ENCODE peak calls at places on chromosomes 6 and 20, in eight cellular contexts. One of them, this sample, is unnamed.

GRCh38 chr6:25449774-25450173 is 170.6 kb downstream of the CARMIL1 start:
- DNase-seq in head of caudate nucleus: peak; percentile 19
- DNase-seq in AG09319: no peak
- DNase-seq in HEK293T: peak; percentile 60
- DNase-seq in activated naive CD4-positive, alpha-beta T cell treated with anti-CD3 and anti-CD28 coated beads, Interleukin-2, amount 10 ng/mL, durations not matched to agents 7 days and 5 days: no peak
- DNase-seq in heart right ventricle: no peak
- DNase-seq in iPS-NIHi11: peak; percentile 71
- DNase-seq in fibroblast of the aortic adventitia: no peak
- DNase-seq in this sample: no peak

GRCh38 chr20:62401331-62401779 is 5.7 kb downstream of the CABLES2 start:
- DNase-seq in head of caudate nucleus: no peak
- DNase-seq in AG09319: no peak
- DNase-seq in HEK293T: no peak
- DNase-seq in activated naive CD4-positive, alpha-beta T cell treated with anti-CD3 and anti-CD28 coated beads, Interleukin-2, amount 10 ng/mL, durations not matched to agents 7 days and 5 days: no peak
- DNase-seq in heart right ventricle: no peak
- DNase-seq in iPS-NIHi11: peak; percentile 91
- DNase-seq in fibroblast of the aortic adventitia: no peak
- DNase-seq in this sample: no peak

GRCh38 chr6:25331085-25331685 is 52.0 kb downstream of the CARMIL1 start:
- DNase-seq in head of caudate nucleus: no peak
- DNase-seq in AG09319: no peak
- DNase-seq in HEK293T: no peak
- DNase-seq in activated naive CD4-positive, alpha-beta T cell treated with anti-CD3 and anti-CD28 coated beads, Interleukin-2, amount 10 ng/mL, durations not matched to agents 7 days and 5 days: no peak
- DNase-seq in heart right ventricle: no peak
- DNase-seq in iPS-NIHi11: no peak
- DNase-seq in fibroblast of the aortic adventitia: peak; percentile 42
- DNase-seq in this sample: no peak

GRCh38 chr20:25372584-25373336 is 17.9 kb downstream of the ABHD12 start:
- DNase-seq in head of caudate nucleus: no peak
- DNase-seq in AG09319: peak; percentile 44
- DNase-seq in HEK293T: no peak
- DNase-seq in activated naive CD4-positive, alpha-beta T cell treated with anti-CD3 and anti-CD28 coated beads, Interleukin-2, amount 10 ng/mL, durations not matched to agents 7 days and 5 days: no peak
- DNase-seq in heart right ventricle: no peak
- DNase-seq in iPS-NIHi11: no peak
- DNase-seq in fibroblast of the aortic adventitia: peak; percentile 80
- DNase-seq in this sample: no peak

GRCh38 chr6:154257074-154257473 is 99.5 kb downstream of the IPCEF1 start:
- DNase-seq in head of caudate nucleus: no peak
- DNase-seq in AG09319: no peak
- DNase-seq in HEK293T: no peak
- DNase-seq in activated naive CD4-positive, alpha-beta T cell treated with anti-CD3 and anti-CD28 coated beads, Interleukin-2, amount 10 ng/mL, durations not matched to agents 7 days and 5 days: no peak
- DNase-seq in heart right ventricle: no peak
- DNase-seq in iPS-NIHi11: no peak
- DNase-seq in fibroblast of the aortic adventitia: no peak
- DNase-seq in this sample: peak; percentile 74

GRCh38 chr6:692356-692851 is 535 bp downstream of the EXOC2 start:
- DNase-seq in head of caudate nucleus: peak; percentile 64
- DNase-seq in AG09319: no peak
- DNase-seq in HEK293T: peak; percentile 64
- DNase-seq in activated naive CD4-positive, alpha-beta T cell treated with anti-CD3 and anti-CD28 coated beads, Interleukin-2, amount 10 ng/mL, durations not matched to agents 7 days and 5 days: peak; percentile 90
- DNase-seq in heart right ventricle: peak; percentile 25
- DNase-seq in iPS-NIHi11: peak; percentile 76
- DNase-seq in fibroblast of the aortic adventitia: peak; percentile 39
- DNase-seq in this sample: peak; percentile 35

GRCh38 chr6:153595903-153596302 is 443.1 kb upstream of the OPRM1 start:
- DNase-seq in head of caudate nucleus: no peak
- DNase-seq in AG09319: no peak
- DNase-seq in HEK293T: no peak
- DNase-seq in activated naive CD4-positive, alpha-beta T cell treated with anti-CD3 and anti-CD28 coated beads, Interleukin-2, amount 10 ng/mL, durations not matched to agents 7 days and 5 days: no peak
- DNase-seq in heart right ventricle: no peak
- DNase-seq in iPS-NIHi11: no peak
- DNase-seq in fibroblast of the aortic adventitia: no peak
- DNase-seq in this sample: no peak

GRCh38 chr20:23519556-23519955 is 28.6 kb downstream of the CST8 start:
- DNase-seq in head of caudate nucleus: no peak
- DNase-seq in AG09319: no peak
- DNase-seq in HEK293T: no peak
- DNase-seq in activated naive CD4-positive, alpha-beta T cell treated with anti-CD3 and anti-CD28 coated beads, Interleukin-2, amount 10 ng/mL, durations not matched to agents 7 days and 5 days: no peak
- DNase-seq in heart right ventricle: no peak
- DNase-seq in iPS-NIHi11: no peak
- DNase-seq in fibroblast of the aortic adventitia: no peak
- DNase-seq in this sample: no peak

GRCh38 chr6:35078226-35078850 is 62.8 kb downstream of the TCP11 start:
- DNase-seq in head of caudate nucleus: no peak
- DNase-seq in AG09319: no peak
- DNase-seq in HEK293T: no peak
- DNase-seq in activated naive CD4-positive, alpha-beta T cell treated with anti-CD3 and anti-CD28 coated beads, Interleukin-2, amount 10 ng/mL, durations not matched to agents 7 days and 5 days: no peak
- DNase-seq in heart right ventricle: no peak
- DNase-seq in iPS-NIHi11: no peak
- DNase-seq in fibroblast of the aortic adventitia: no peak
- DNase-seq in this sample: no peak

GRCh38 chr6:112216699-112217551 is 37.4 kb downstream of the LAMA4 start:
- DNase-seq in head of caudate nucleus: no peak
- DNase-seq in AG09319: no peak
- DNase-seq in HEK293T: no peak
- DNase-seq in activated naive CD4-positive, alpha-beta T cell treated with anti-CD3 and anti-CD28 coated beads, Interleukin-2, amount 10 ng/mL, durations not matched to agents 7 days and 5 days: no peak
- DNase-seq in heart right ventricle: no peak
- DNase-seq in iPS-NIHi11: no peak
- DNase-seq in fibroblast of the aortic adventitia: peak; percentile 83
- DNase-seq in this sample: no peak

GRCh38 chr6:92297101-92297500 is 1122.3 kb downstream of the EPHA7 start:
- DNase-seq in head of caudate nucleus: no peak
- DNase-seq in AG09319: no peak
- DNase-seq in HEK293T: no peak
- DNase-seq in activated naive CD4-positive, alpha-beta T cell treated with anti-CD3 and anti-CD28 coated beads, Interleukin-2, amount 10 ng/mL, durations not matched to agents 7 days and 5 days: no peak
- DNase-seq in heart right ventricle: no peak
- DNase-seq in iPS-NIHi11: no peak
- DNase-seq in fibroblast of the aortic adventitia: no peak
- DNase-seq in this sample: no peak

GRCh38 chr20:24664266-24664986 is 195.0 kb downstream of the SYNDIG1 start:
- DNase-seq in head of caudate nucleus: no peak
- DNase-seq in AG09319: no peak
- DNase-seq in HEK293T: no peak
- DNase-seq in activated naive CD4-positive, alpha-beta T cell treated with anti-CD3 and anti-CD28 coated beads, Interleukin-2, amount 10 ng/mL, durations not matched to agents 7 days and 5 days: no peak
- DNase-seq in heart right ventricle: no peak
- DNase-seq in iPS-NIHi11: no peak
- DNase-seq in fibroblast of the aortic adventitia: no peak
- DNase-seq in this sample: no peak

GRCh38 chr6:110859335-110859792 is 15.2 kb upstream of the AMD1 start:
- DNase-seq in head of caudate nucleus: no peak
- DNase-seq in AG09319: no peak
- DNase-seq in HEK293T: no peak
- DNase-seq in activated naive CD4-positive, alpha-beta T cell treated with anti-CD3 and anti-CD28 coated beads, Interleukin-2, amount 10 ng/mL, durations not matched to agents 7 days and 5 days: no peak
- DNase-seq in heart right ventricle: no peak
- DNase-seq in iPS-NIHi11: no peak
- DNase-seq in fibroblast of the aortic adventitia: no peak
- DNase-seq in this sample: peak; percentile 45

GRCh38 chr6:129632081-129632758 is 77.8 kb downstream of the ARHGAP18 start:
- DNase-seq in head of caudate nucleus: no peak
- DNase-seq in AG09319: no peak
- DNase-seq in HEK293T: no peak
- DNase-seq in activated naive CD4-positive, alpha-beta T cell treated with anti-CD3 and anti-CD28 coated beads, Interleukin-2, amount 10 ng/mL, durations not matched to agents 7 days and 5 days: no peak
- DNase-seq in heart right ventricle: no peak
- DNase-seq in iPS-NIHi11: no peak
- DNase-seq in fibroblast of the aortic adventitia: no peak
- DNase-seq in this sample: no peak

GRCh38 chr20:62151225-62151624 is 7.7 kb downstream of the SS18L1 start:
- DNase-seq in head of caudate nucleus: no peak
- DNase-seq in AG09319: no peak
- DNase-seq in HEK293T: no peak
- DNase-seq in activated naive CD4-positive, alpha-beta T cell treated with anti-CD3 and anti-CD28 coated beads, Interleukin-2, amount 10 ng/mL, durations not matched to agents 7 days and 5 days: no peak
- DNase-seq in heart right ventricle: no peak
- DNase-seq in iPS-NIHi11: no peak
- DNase-seq in fibroblast of the aortic adventitia: no peak
- DNase-seq in this sample: no peak

GRCh38 chr6:95099410-95099809 is 477.9 kb upstream of the MANEA start:
- DNase-seq in head of caudate nucleus: no peak
- DNase-seq in AG09319: no peak
- DNase-seq in HEK293T: no peak
- DNase-seq in activated naive CD4-positive, alpha-beta T cell treated with anti-CD3 and anti-CD28 coated beads, Interleukin-2, amount 10 ng/mL, durations not matched to agents 7 days and 5 days: no peak
- DNase-seq in heart right ventricle: no peak
- DNase-seq in iPS-NIHi11: no peak
- DNase-seq in fibroblast of the aortic adventitia: no peak
- DNase-seq in this sample: no peak

GRCh38 chr6:93562566-93562965 is 143.2 kb upstream of the EPHA7 start:
- DNase-seq in head of caudate nucleus: no peak
- DNase-seq in AG09319: no peak
- DNase-seq in HEK293T: no peak
- DNase-seq in activated naive CD4-positive, alpha-beta T cell treated with anti-CD3 and anti-CD28 coated beads, Interleukin-2, amount 10 ng/mL, durations not matched to agents 7 days and 5 days: no peak
- DNase-seq in heart right ventricle: no peak
- DNase-seq in iPS-NIHi11: no peak
- DNase-seq in fibroblast of the aortic adventitia: no peak
- DNase-seq in this sample: no peak

GRCh38 chr20:50575869-50576720 is 65.9 kb downstream of the PTPN1 start:
- DNase-seq in head of caudate nucleus: peak; percentile 68
- DNase-seq in AG09319: no peak
- DNase-seq in HEK293T: peak; percentile 58
- DNase-seq in activated naive CD4-positive, alpha-beta T cell treated with anti-CD3 and anti-CD28 coated beads, Interleukin-2, amount 10 ng/mL, durations not matched to agents 7 days and 5 days: peak; percentile 78
- DNase-seq in heart right ventricle: peak; percentile 71
- DNase-seq in iPS-NIHi11: peak; percentile 79
- DNase-seq in fibroblast of the aortic adventitia: peak; percentile 59
- DNase-seq in this sample: peak; percentile 81

GRCh38 chr6:126123226-126123625 is 136.9 kb downstream of the TRMT11 start:
- DNase-seq in head of caudate nucleus: no peak
- DNase-seq in AG09319: no peak
- DNase-seq in HEK293T: no peak
- DNase-seq in activated naive CD4-positive, alpha-beta T cell treated with anti-CD3 and anti-CD28 coated beads, Interleukin-2, amount 10 ng/mL, durations not matched to agents 7 days and 5 days: no peak
- DNase-seq in heart right ventricle: no peak
- DNase-seq in iPS-NIHi11: no peak
- DNase-seq in fibroblast of the aortic adventitia: no peak
- DNase-seq in this sample: no peak

GRCh38 chr6:11350294-11350693 is 117.8 kb upstream of the NEDD9 start:
- DNase-seq in head of caudate nucleus: no peak
- DNase-seq in AG09319: no peak
- DNase-seq in HEK293T: no peak
- DNase-seq in activated naive CD4-positive, alpha-beta T cell treated with anti-CD3 and anti-CD28 coated beads, Interleukin-2, amount 10 ng/mL, durations not matched to agents 7 days and 5 days: no peak
- DNase-seq in heart right ventricle: no peak
- DNase-seq in iPS-NIHi11: no peak
- DNase-seq in fibroblast of the aortic adventitia: no peak
- DNase-seq in this sample: no peak

GRCh38 chr6:7974932-7975763 is 64.6 kb upstream of the TXNDC5 start:
- DNase-seq in head of caudate nucleus: peak; percentile 85
- DNase-seq in AG09319: no peak
- DNase-seq in HEK293T: peak; percentile 27
- DNase-seq in activated naive CD4-positive, alpha-beta T cell treated with anti-CD3 and anti-CD28 coated beads, Interleukin-2, amount 10 ng/mL, durations not matched to agents 7 days and 5 days: no peak
- DNase-seq in heart right ventricle: peak; percentile 75
- DNase-seq in iPS-NIHi11: no peak
- DNase-seq in fibroblast of the aortic adventitia: peak; percentile 100
- DNase-seq in this sample: peak; percentile 94

GRCh38 chr6:163346529-163346961 is 68.0 kb upstream of the QKI start:
- DNase-seq in head of caudate nucleus: peak; percentile 41
- DNase-seq in AG09319: no peak
- DNase-seq in HEK293T: no peak
- DNase-seq in activated naive CD4-positive, alpha-beta T cell treated with anti-CD3 and anti-CD28 coated beads, Interleukin-2, amount 10 ng/mL, durations not matched to agents 7 days and 5 days: no peak
- DNase-seq in heart right ventricle: no peak
- DNase-seq in iPS-NIHi11: no peak
- DNase-seq in fibroblast of the aortic adventitia: peak; percentile 12
- DNase-seq in this sample: peak; percentile 57

GRCh38 chr6:52293067-52293466 is 8.5 kb upstream of the MCM3 start:
- DNase-seq in head of caudate nucleus: no peak
- DNase-seq in AG09319: no peak
- DNase-seq in HEK293T: no peak
- DNase-seq in activated naive CD4-positive, alpha-beta T cell treated with anti-CD3 and anti-CD28 coated beads, Interleukin-2, amount 10 ng/mL, durations not matched to agents 7 days and 5 days: no peak
- DNase-seq in heart right ventricle: no peak
- DNase-seq in iPS-NIHi11: no peak
- DNase-seq in fibroblast of the aortic adventitia: no peak
- DNase-seq in this sample: no peak

GRCh38 chr6:98824907-98825601 is 9.3 kb upstream of the POU3F2 start:
- DNase-seq in head of caudate nucleus: no peak
- DNase-seq in AG09319: no peak
- DNase-seq in HEK293T: peak; percentile 45
- DNase-seq in activated naive CD4-positive, alpha-beta T cell treated with anti-CD3 and anti-CD28 coated beads, Interleukin-2, amount 10 ng/mL, durations not matched to agents 7 days and 5 days: no peak
- DNase-seq in heart right ventricle: no peak
- DNase-seq in iPS-NIHi11: peak; percentile 52
- DNase-seq in fibroblast of the aortic adventitia: no peak
- DNase-seq in this sample: no peak

GRCh38 chr6:38058022-38058421 is 238.5 kb downstream of the ZFAND3 start:
- DNase-seq in head of caudate nucleus: no peak
- DNase-seq in AG09319: peak; percentile 20
- DNase-seq in HEK293T: no peak
- DNase-seq in activated naive CD4-positive, alpha-beta T cell treated with anti-CD3 and anti-CD28 coated beads, Interleukin-2, amount 10 ng/mL, durations not matched to agents 7 days and 5 days: no peak
- DNase-seq in heart right ventricle: no peak
- DNase-seq in iPS-NIHi11: no peak
- DNase-seq in fibroblast of the aortic adventitia: peak; percentile 9
- DNase-seq in this sample: peak; percentile 5

GRCh38 chr6:148997863-148998262 is 251.0 kb downstream of the UST start:
- DNase-seq in head of caudate nucleus: no peak
- DNase-seq in AG09319: peak; percentile 32
- DNase-seq in HEK293T: no peak
- DNase-seq in activated naive CD4-positive, alpha-beta T cell treated with anti-CD3 and anti-CD28 coated beads, Interleukin-2, amount 10 ng/mL, durations not matched to agents 7 days and 5 days: no peak
- DNase-seq in heart right ventricle: no peak
- DNase-seq in iPS-NIHi11: no peak
- DNase-seq in fibroblast of the aortic adventitia: no peak
- DNase-seq in this sample: no peak

GRCh38 chr6:43823879-43824740 is 54.1 kb downstream of the VEGFA start:
- DNase-seq in head of caudate nucleus: no peak
- DNase-seq in AG09319: no peak
- DNase-seq in HEK293T: no peak
- DNase-seq in activated naive CD4-positive, alpha-beta T cell treated with anti-CD3 and anti-CD28 coated beads, Interleukin-2, amount 10 ng/mL, durations not matched to agents 7 days and 5 days: no peak
- DNase-seq in heart right ventricle: no peak
- DNase-seq in iPS-NIHi11: no peak
- DNase-seq in fibroblast of the aortic adventitia: no peak
- DNase-seq in this sample: peak; percentile 12

GRCh38 chr6:84979541-84979940 is 215.1 kb upstream of the TBX18 start:
- DNase-seq in head of caudate nucleus: no peak
- DNase-seq in AG09319: no peak
- DNase-seq in HEK293T: no peak
- DNase-seq in activated naive CD4-positive, alpha-beta T cell treated with anti-CD3 and anti-CD28 coated beads, Interleukin-2, amount 10 ng/mL, durations not matched to agents 7 days and 5 days: no peak
- DNase-seq in heart right ventricle: no peak
- DNase-seq in iPS-NIHi11: no peak
- DNase-seq in fibroblast of the aortic adventitia: peak; percentile 71
- DNase-seq in this sample: no peak

GRCh38 chr6:40672118-40672517 is 85.0 kb upstream of the LRFN2 start:
- DNase-seq in head of caudate nucleus: no peak
- DNase-seq in AG09319: no peak
- DNase-seq in HEK293T: no peak
- DNase-seq in activated naive CD4-positive, alpha-beta T cell treated with anti-CD3 and anti-CD28 coated beads, Interleukin-2, amount 10 ng/mL, durations not matched to agents 7 days and 5 days: no peak
- DNase-seq in heart right ventricle: no peak
- DNase-seq in iPS-NIHi11: peak; percentile 43
- DNase-seq in fibroblast of the aortic adventitia: no peak
- DNase-seq in this sample: no peak

GRCh38 chr6:119521251-119521650 is 171.7 kb upstream of the MAN1A1 start:
- DNase-seq in head of caudate nucleus: no peak
- DNase-seq in AG09319: no peak
- DNase-seq in HEK293T: no peak
- DNase-seq in activated naive CD4-positive, alpha-beta T cell treated with anti-CD3 and anti-CD28 coated beads, Interleukin-2, amount 10 ng/mL, durations not matched to agents 7 days and 5 days: no peak
- DNase-seq in heart right ventricle: no peak
- DNase-seq in iPS-NIHi11: no peak
- DNase-seq in fibroblast of the aortic adventitia: no peak
- DNase-seq in this sample: no peak